ENCODE peak calls at places on chromosomes 3 and 15, in seven cellular contexts. One of them, this sample, is unnamed.
A peak's percentile ranks its signal among the peaks of the same experiment; 100 is the strongest.

GRCh38 chr3:190911382-190911781 is 48.9 kb upstream of the GMNC start:
- DNase-seq in AG04450: no peak
- DNase-seq in IMR-90: no peak
- DNase-seq in psoas muscle: no peak
- DNase-seq in astrocyte of the spinal cord: no peak
- DNase-seq in hepatocyte: no peak
- DNase-seq in neural crest cell: no peak
- DNase-seq in this sample: no peak

GRCh38 chr3:12222765-12223485 is 64.2 kb upstream of the TIMP4 start:
- DNase-seq in AG04450: no peak
- DNase-seq in IMR-90: peak; percentile 67
- DNase-seq in psoas muscle: no peak
- DNase-seq in astrocyte of the spinal cord: peak; percentile 3
- DNase-seq in hepatocyte: no peak
- DNase-seq in neural crest cell: no peak
- DNase-seq in this sample: no peak

GRCh38 chr3:30232546-30232945 is 373.9 kb upstream of the TGFBR2 start:
- DNase-seq in AG04450: no peak
- DNase-seq in IMR-90: no peak
- DNase-seq in psoas muscle: no peak
- DNase-seq in astrocyte of the spinal cord: no peak
- DNase-seq in hepatocyte: no peak
- DNase-seq in neural crest cell: no peak
- DNase-seq in this sample: no peak

GRCh38 chr3:13570391-13571194 is 21.7 kb downstream of the FBLN2 start:
- DNase-seq in AG04450: no peak
- DNase-seq in IMR-90: no peak
- DNase-seq in psoas muscle: no peak
- DNase-seq in astrocyte of the spinal cord: no peak
- DNase-seq in hepatocyte: no peak
- DNase-seq in neural crest cell: no peak
- DNase-seq in this sample: no peak

GRCh38 chr15:70049701-70050445 is 47.8 kb downstream of the TLE3 start:
- DNase-seq in AG04450: no peak
- DNase-seq in IMR-90: no peak
- DNase-seq in psoas muscle: no peak
- DNase-seq in astrocyte of the spinal cord: no peak
- DNase-seq in hepatocyte: no peak
- DNase-seq in neural crest cell: no peak
- DNase-seq in this sample: no peak

GRCh38 chr15:90463381-90463780 is 66.3 kb upstream of the CRTC3 start:
- DNase-seq in AG04450: no peak
- DNase-seq in IMR-90: peak; percentile 76
- DNase-seq in psoas muscle: no peak
- DNase-seq in astrocyte of the spinal cord: peak; percentile 85
- DNase-seq in hepatocyte: no peak
- DNase-seq in neural crest cell: no peak
- DNase-seq in this sample: no peak

GRCh38 chr15:68487087-68487843 is 55.3 kb upstream of the ITGA11 start:
- DNase-seq in AG04450: no peak
- DNase-seq in IMR-90: peak; percentile 35
- DNase-seq in psoas muscle: no peak
- DNase-seq in astrocyte of the spinal cord: peak; percentile 57
- DNase-seq in hepatocyte: no peak
- DNase-seq in neural crest cell: no peak
- DNase-seq in this sample: no peak

GRCh38 chr15:76312540-76313174 is 1.4 kb upstream of the ETFA start:
- DNase-seq in AG04450: no peak
- DNase-seq in IMR-90: peak; percentile 33
- DNase-seq in psoas muscle: no peak
- DNase-seq in astrocyte of the spinal cord: no peak
- DNase-seq in hepatocyte: no peak
- DNase-seq in neural crest cell: no peak
- DNase-seq in this sample: no peak

GRCh38 chr3:112561085-112561692 is 573 bp downstream of the ATG3 start:
- DNase-seq in AG04450: peak; percentile 61
- DNase-seq in IMR-90: peak; percentile 87
- DNase-seq in psoas muscle: peak; percentile 79
- DNase-seq in astrocyte of the spinal cord: peak; percentile 86
- DNase-seq in hepatocyte: peak; percentile 87
- DNase-seq in neural crest cell: peak; percentile 51
- DNase-seq in this sample: peak; percentile 40

GRCh38 chr15:22265961-22266360 is 185.6 kb downstream of the OR4M2 start:
- DNase-seq in AG04450: no peak
- DNase-seq in IMR-90: no peak
- DNase-seq in psoas muscle: no peak
- DNase-seq in astrocyte of the spinal cord: no peak
- DNase-seq in hepatocyte: no peak
- DNase-seq in neural crest cell: no peak
- DNase-seq in this sample: no peak

GRCh38 chr15:80582816-80583423 is 112.2 kb upstream of the ABHD17C start:
- DNase-seq in AG04450: no peak
- DNase-seq in IMR-90: no peak
- DNase-seq in psoas muscle: no peak
- DNase-seq in astrocyte of the spinal cord: no peak
- DNase-seq in hepatocyte: no peak
- DNase-seq in neural crest cell: no peak
- DNase-seq in this sample: no peak

GRCh38 chr15:59867436-59867835 is 136.7 kb upstream of the FOXB1 start:
- DNase-seq in AG04450: no peak
- DNase-seq in IMR-90: no peak
- DNase-seq in psoas muscle: no peak
- DNase-seq in astrocyte of the spinal cord: no peak
- DNase-seq in hepatocyte: no peak
- DNase-seq in neural crest cell: no peak
- DNase-seq in this sample: no peak

GRCh38 chr3:143450656-143451055 is 331.1 kb downstream of the CHST2 start:
- DNase-seq in AG04450: no peak
- DNase-seq in IMR-90: no peak
- DNase-seq in psoas muscle: no peak
- DNase-seq in astrocyte of the spinal cord: no peak
- DNase-seq in hepatocyte: no peak
- DNase-seq in neural crest cell: no peak
- DNase-seq in this sample: no peak

GRCh38 chr3:27715454-27715806 is 6.7 kb downstream of the EOMES start:
- DNase-seq in AG04450: no peak
- DNase-seq in IMR-90: no peak
- DNase-seq in psoas muscle: no peak
- DNase-seq in astrocyte of the spinal cord: no peak
- DNase-seq in hepatocyte: no peak
- DNase-seq in neural crest cell: no peak
- DNase-seq in this sample: no peak

GRCh38 chr15:43880406-43881184 is 53.8 kb downstream of the WDR76 start:
- DNase-seq in AG04450: no peak
- DNase-seq in IMR-90: peak; percentile 34
- DNase-seq in psoas muscle: no peak
- DNase-seq in astrocyte of the spinal cord: no peak
- DNase-seq in hepatocyte: no peak
- DNase-seq in neural crest cell: no peak
- DNase-seq in this sample: no peak

GRCh38 chr15:43879386-43880355 is 52.9 kb downstream of the WDR76 start:
- DNase-seq in AG04450: no peak
- DNase-seq in IMR-90: no peak
- DNase-seq in psoas muscle: no peak
- DNase-seq in astrocyte of the spinal cord: no peak
- DNase-seq in hepatocyte: peak; percentile 49
- DNase-seq in neural crest cell: no peak
- DNase-seq in this sample: no peak

GRCh38 chr15:43878466-43878865 is 51.7 kb downstream of the WDR76 start:
- DNase-seq in AG04450: no peak
- DNase-seq in IMR-90: no peak
- DNase-seq in psoas muscle: no peak
- DNase-seq in astrocyte of the spinal cord: no peak
- DNase-seq in hepatocyte: no peak
- DNase-seq in neural crest cell: no peak
- DNase-seq in this sample: no peak

GRCh38 chr15:43883571-43883970 is 56.8 kb downstream of the WDR76 start:
- DNase-seq in AG04450: no peak
- DNase-seq in IMR-90: no peak
- DNase-seq in psoas muscle: no peak
- DNase-seq in astrocyte of the spinal cord: no peak
- DNase-seq in hepatocyte: no peak
- DNase-seq in neural crest cell: no peak
- DNase-seq in this sample: no peak

GRCh38 chr15:43881944-43882343 is 55.1 kb downstream of the WDR76 start:
- DNase-seq in AG04450: no peak
- DNase-seq in IMR-90: no peak
- DNase-seq in psoas muscle: no peak
- DNase-seq in astrocyte of the spinal cord: no peak
- DNase-seq in hepatocyte: no peak
- DNase-seq in neural crest cell: no peak
- DNase-seq in this sample: no peak
- TF ChIP-seq CTCF in AG04450: peak; percentile 49
- TF ChIP-seq CTCF in IMR-90: peak; percentile 20
- TF ChIP-seq CTCF in psoas muscle: no peak
- TF ChIP-seq CTCF in astrocyte of the spinal cord: peak; percentile 60
- TF ChIP-seq CTCF in hepatocyte: peak; percentile 40
- TF ChIP-seq CTCF in neural crest cell: peak; percentile 47
- TF ChIP-seq CTCF in this sample: peak; percentile 27

GRCh38 chr3:120561251-120562045 is 34.7 kb upstream of the NDUFB4 start:
- DNase-seq in AG04450: peak; percentile 46
- DNase-seq in IMR-90: peak; percentile 73
- DNase-seq in psoas muscle: peak; percentile 68
- DNase-seq in astrocyte of the spinal cord: peak; percentile 78
- DNase-seq in hepatocyte: peak; percentile 86
- DNase-seq in neural crest cell: peak; percentile 75
- DNase-seq in this sample: peak; percentile 31

GRCh38 chr3:120557115-120557514 is 39.0 kb upstream of the NDUFB4 start:
- DNase-seq in AG04450: no peak
- DNase-seq in IMR-90: no peak
- DNase-seq in psoas muscle: no peak
- DNase-seq in astrocyte of the spinal cord: no peak
- DNase-seq in hepatocyte: no peak
- DNase-seq in neural crest cell: no peak
- DNase-seq in this sample: no peak

GRCh38 chr3:120558784-120559227 is 37.3 kb upstream of the NDUFB4 start:
- DNase-seq in AG04450: peak; percentile 76
- DNase-seq in IMR-90: peak; percentile 84
- DNase-seq in psoas muscle: peak; percentile 92
- DNase-seq in astrocyte of the spinal cord: peak; percentile 92
- DNase-seq in hepatocyte: peak; percentile 93
- DNase-seq in neural crest cell: peak; percentile 90
- DNase-seq in this sample: peak; percentile 87

GRCh38 chr3:120560304-120561250 is 35.6 kb upstream of the NDUFB4 start:
- DNase-seq in AG04450: no peak
- DNase-seq in IMR-90: no peak
- DNase-seq in psoas muscle: no peak
- DNase-seq in astrocyte of the spinal cord: no peak
- DNase-seq in hepatocyte: no peak
- DNase-seq in neural crest cell: no peak
- DNase-seq in this sample: no peak

DNA sequence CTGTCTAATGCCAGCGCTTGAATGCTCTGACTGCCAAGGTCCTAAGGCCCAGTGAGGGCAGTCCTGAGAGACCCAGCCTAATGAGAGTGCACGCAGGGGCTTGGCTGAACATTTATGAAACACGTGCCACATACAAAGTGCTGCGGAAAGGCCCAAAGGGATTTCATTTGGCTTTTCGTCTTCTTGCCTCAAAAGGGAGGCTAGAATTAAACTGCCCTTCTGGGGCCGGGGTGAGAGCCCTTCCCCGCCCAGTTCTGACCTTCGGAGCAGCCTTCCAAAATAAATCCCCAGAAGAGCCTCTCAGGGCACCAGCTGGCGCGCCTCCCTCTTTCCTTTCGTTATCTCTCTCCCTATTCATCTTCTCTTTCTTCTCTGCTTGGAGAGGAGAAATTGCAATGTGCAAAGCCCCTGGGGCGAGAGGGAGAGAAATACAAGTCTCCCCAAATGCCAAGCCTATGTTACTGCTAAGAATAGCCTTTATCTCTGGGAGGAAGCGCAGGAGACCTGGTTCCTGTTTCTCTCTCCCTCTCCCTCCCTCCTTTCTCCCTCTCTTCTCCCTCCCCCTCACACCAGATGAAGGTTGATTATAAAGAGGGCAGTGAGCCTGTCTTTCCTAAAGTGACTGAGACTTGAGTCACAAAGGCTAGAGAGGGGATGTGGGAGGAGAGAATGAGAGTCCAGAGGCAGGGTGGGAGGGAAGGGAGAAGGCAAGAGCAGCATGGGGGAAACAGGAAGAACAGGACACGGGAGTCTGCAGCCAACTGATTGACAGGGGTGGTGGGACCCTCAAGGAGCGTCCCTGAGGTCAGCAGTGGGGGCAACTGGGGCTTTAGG is 36.7 kb upstream of the NDUFB4 start:
- DNase-seq in AG04450: peak; percentile 26
- DNase-seq in IMR-90: peak; percentile 85
- DNase-seq in psoas muscle: no peak
- DNase-seq in astrocyte of the spinal cord: peak; percentile 67
- DNase-seq in hepatocyte: peak; percentile 30
- DNase-seq in neural crest cell: peak; percentile 46
- DNase-seq in this sample: no peak
- TF ChIP-seq CTCF in AG04450: no peak
- TF ChIP-seq CTCF in IMR-90: no peak
- TF ChIP-seq CTCF in psoas muscle: no peak
- TF ChIP-seq CTCF in astrocyte of the spinal cord: no peak
- TF ChIP-seq CTCF in hepatocyte: no peak
- TF ChIP-seq CTCF in neural crest cell: no peak
- TF ChIP-seq CTCF in this sample: no peak

DNA sequence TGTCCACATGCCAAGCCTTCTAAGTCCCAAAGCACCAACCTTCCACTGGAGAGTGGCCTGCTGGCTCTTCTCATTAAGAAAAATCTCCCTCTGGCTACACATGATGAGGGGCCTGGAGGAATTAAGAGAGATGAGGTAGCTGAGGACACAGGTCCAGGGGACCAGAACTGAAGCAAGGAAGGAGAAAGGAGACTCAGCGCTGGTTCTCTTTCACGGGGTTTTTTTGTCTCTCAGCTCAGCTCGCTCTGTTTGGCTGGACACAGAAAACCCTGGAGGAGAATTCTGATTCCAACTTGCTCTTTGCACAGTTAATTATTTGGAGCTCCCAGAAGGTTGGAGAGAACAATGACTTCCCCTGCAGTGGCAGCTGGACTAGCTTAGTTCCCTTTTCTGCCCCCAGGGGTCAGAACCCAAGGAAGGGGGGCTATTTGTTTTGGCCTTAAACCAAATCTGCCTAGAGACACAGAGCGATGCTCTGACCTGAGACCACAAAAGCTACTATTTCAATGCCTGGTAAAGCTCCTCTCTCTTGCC is 507.6 kb downstream of the FHIT start:
- DNase-seq in AG04450: no peak
- DNase-seq in IMR-90: no peak
- DNase-seq in psoas muscle: no peak
- DNase-seq in astrocyte of the spinal cord: peak; percentile 58
- DNase-seq in hepatocyte: no peak
- DNase-seq in neural crest cell: peak; percentile 49
- DNase-seq in this sample: no peak
- TF ChIP-seq CTCF in AG04450: no peak
- TF ChIP-seq CTCF in IMR-90: no peak
- TF ChIP-seq CTCF in psoas muscle: no peak
- TF ChIP-seq CTCF in astrocyte of the spinal cord: no peak
- TF ChIP-seq CTCF in hepatocyte: no peak
- TF ChIP-seq CTCF in neural crest cell: peak; percentile 45
- TF ChIP-seq CTCF in this sample: no peak

DNA sequence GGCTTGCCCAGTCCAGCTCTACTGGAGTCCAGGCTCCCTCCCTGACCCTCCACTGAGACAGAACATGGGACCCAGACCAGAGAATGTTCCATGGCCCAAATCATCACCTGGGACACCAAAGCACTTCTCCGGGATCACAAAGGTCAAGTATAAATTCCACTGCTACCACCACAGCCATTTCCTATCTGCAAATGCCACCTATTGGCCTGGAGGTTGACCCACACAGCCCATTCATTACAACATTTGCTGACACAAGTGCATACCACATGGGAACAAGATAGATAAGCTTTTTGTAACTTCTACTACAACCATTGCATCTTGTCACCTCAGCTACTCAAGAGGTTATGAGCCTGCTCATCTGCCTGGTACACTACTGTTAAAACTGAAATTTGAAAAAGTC is 126.8 kb upstream of the NECTIN3 start:
- DNase-seq in AG04450: no peak
- DNase-seq in IMR-90: no peak
- DNase-seq in psoas muscle: no peak
- DNase-seq in astrocyte of the spinal cord: no peak
- DNase-seq in hepatocyte: no peak
- DNase-seq in neural crest cell: no peak
- DNase-seq in this sample: no peak
- TF ChIP-seq CTCF in AG04450: no peak
- TF ChIP-seq CTCF in IMR-90: no peak
- TF ChIP-seq CTCF in psoas muscle: no peak
- TF ChIP-seq CTCF in astrocyte of the spinal cord: no peak
- TF ChIP-seq CTCF in hepatocyte: no peak
- TF ChIP-seq CTCF in neural crest cell: no peak
- TF ChIP-seq CTCF in this sample: no peak

This sample was measured in AG09319.